ENCODE peak calls at places on chromosomes 11 and 22, in five cellular contexts. U is HFF-Myc, E is brain microvascular endothelial cell, F is HepG2, R is PC-9. J is an unnamed sample.

GRCh38 chr11:17351510-17352176 is at the start of gene NCR3LG1:
- DNase-seq in U (no peak), E (peak), F (peak), R (peak), J (peak)

GRCh38 chr11:61737131-61737530 is 15.3 kb upstream of the MYRF start:
- DNase-seq in U (no peak), E (no peak), F (no peak), R (no peak), J (no peak)

GRCh38 chr22:42994917-42995562 is 19.9 kb downstream of the PACSIN2 start:
- DNase-seq in U (no peak), E (peak), F (peak), R (peak), J (peak)

GRCh38 chr11:7577226-7577882 is 63.6 kb downstream of the PPFIBP2 start:
- DNase-seq in U (no peak), E (no peak), F (no peak), R (no peak), J (no peak)

GRCh38 chr11:2988361-2988762 is 3.8 kb downstream of the NAP1L4 start:
- DNase-seq in U (no peak), E (no peak), F (no peak), R (no peak), J (no peak)

GRCh38 chr11:9888938-9889337 is 225.1 kb downstream of the SWAP70 start:
- DNase-seq in U (no peak), E (no peak), F (no peak), R (no peak), J (no peak)

GRCh38 chr11:83816572-83817187 is 530.5 kb upstream of the CCDC90B start:
- DNase-seq in U (no peak), E (no peak), F (peak), R (no peak), J (no peak)

GRCh38 chr11:66467034-66467659 is 442 bp downstream of the PELI3 start:
- DNase-seq in U (no peak), E (no peak), F (no peak), R (peak), J (peak)

GRCh38 chr11:123299721-123300120 is 104.7 kb upstream of the CLMP start:
- DNase-seq in U (no peak), E (no peak), F (no peak), R (no peak), J (no peak)

GRCh38 chr22:30336752-30337460 is 10.2 kb upstream of the TBC1D10A start:
- DNase-seq in U (no peak), E (no peak), F (no peak), R (no peak), J (no peak)

GRCh38 chr11:68383976-68384501 is 71.6 kb downstream of the LRP5 start:
- DNase-seq in U (no peak), E (peak), F (peak), R (peak), J (peak)

GRCh38 chr11:31799036-31799793 is 11.9 kb downstream of the PAX6 start:
- DNase-seq in U (no peak), E (no peak), F (no peak), R (no peak), J (no peak)

GRCh38 chr11:111355956-111356659 is 23.0 kb downstream of the POU2AF1 start:
- DNase-seq in U (no peak), E (no peak), F (peak), R (no peak), J (no peak)

GRCh38 chr11:107385361-107385982 is 72.2 kb downstream of the CWF19L2 start:
- DNase-seq in U (no peak), E (peak), F (peak), R (peak), J (peak)

GRCh38 chr11:12260731-12261521 is 116.4 kb upstream of the PARVA start:
- DNase-seq in U (no peak), E (no peak), F (no peak), R (no peak), J (no peak)

GRCh38 chr11:68025047-68025446 is 5.4 kb upstream of the NDUFS8 start:
- DNase-seq in U (no peak), E (no peak), F (no peak), R (no peak), J (no peak)

GRCh38 chr22:40036591-40037225 is 42.0 kb downstream of the FAM83F start:
- DNase-seq in U (peak), E (peak), F (peak), R (peak), J (peak)

GRCh38 chr22:41380993-41381328 is 781 bp upstream of the TEF start:
- DNase-seq in U (no peak), E (peak), F (peak), R (no peak), J (no peak)

GRCh38 chr22:48561676-48562075 is 1266.0 kb downstream of the BRD1 start:
- DNase-seq in U (no peak), E (no peak), F (no peak), R (no peak), J (no peak)

GRCh38 chr11:71305041-71305440 is 52.7 kb upstream of the SHANK2 start:
- DNase-seq in U (no peak), E (no peak), F (no peak), R (no peak), J (no peak)

GRCh38 chr11:122189259-122189658 is 73.2 kb upstream of the BLID start:
- DNase-seq in U (peak), E (peak), F (no peak), R (peak), J (peak)

GRCh38 chr22:49286236-49286760 is 541.4 kb downstream of the BRD1 start:
- DNase-seq in U (no peak), E (no peak), F (no peak), R (no peak), J (no peak)

GRCh38 chr11:134341805-134342571 is 10.2 kb downstream of the GLB1L2 start:
- DNase-seq in U (no peak), E (no peak), F (no peak), R (no peak), J (no peak)

GRCh38 chr22:32103648-32104326 is 55.3 kb downstream of the C22orf42 start:
- DNase-seq in U (peak), E (no peak), F (no peak), R (no peak), J (no peak)

GRCh38 chr11:60951909-60952741 is at the start of gene SLC15A3:
- DNase-seq in U (no peak), E (no peak), F (no peak), R (no peak), J (no peak)

GRCh38 chr11:76701701-76702100 is 31.2 kb upstream of the LRRC32 start:
- DNase-seq in U (no peak), E (peak), F (no peak), R (peak), J (no peak)

GRCh38 chr11:77074626-77075221 is 8.0 kb downstream of the CAPN5 start:
- DNase-seq in U (no peak), E (no peak), F (no peak), R (no peak), J (no peak)

GRCh38 chr22:40014661-40015255 is 20.0 kb downstream of the FAM83F start:
- DNase-seq in U (no peak), E (no peak), F (no peak), R (no peak), J (no peak)

GRCh38 chr11:61120865-61121831 is 18.9 kb downstream of the CD5 start:
- DNase-seq in U (no peak), E (no peak), F (no peak), R (peak), J (no peak)

GRCh38 chr11:125956371-125956770 is 10.5 kb downstream of the VSIG10L2 start:
- DNase-seq in U (no peak), E (no peak), F (no peak), R (no peak), J (no peak)

GRCh38 chr11:125959511-125959910 is 13.7 kb downstream of the VSIG10L2 start:
- DNase-seq in U (no peak), E (no peak), F (no peak), R (no peak), J (no peak)

GRCh38 chr11:125957623-125958330 is 11.9 kb downstream of the VSIG10L2 start:
- DNase-seq in U (no peak), E (no peak), F (no peak), R (no peak), J (no peak)

GRCh38 chr11:125960771-125961170 is 14.9 kb downstream of the VSIG10L2 start:
- DNase-seq in U (no peak), E (no peak), F (no peak), R (no peak), J (no peak)

DNA sequence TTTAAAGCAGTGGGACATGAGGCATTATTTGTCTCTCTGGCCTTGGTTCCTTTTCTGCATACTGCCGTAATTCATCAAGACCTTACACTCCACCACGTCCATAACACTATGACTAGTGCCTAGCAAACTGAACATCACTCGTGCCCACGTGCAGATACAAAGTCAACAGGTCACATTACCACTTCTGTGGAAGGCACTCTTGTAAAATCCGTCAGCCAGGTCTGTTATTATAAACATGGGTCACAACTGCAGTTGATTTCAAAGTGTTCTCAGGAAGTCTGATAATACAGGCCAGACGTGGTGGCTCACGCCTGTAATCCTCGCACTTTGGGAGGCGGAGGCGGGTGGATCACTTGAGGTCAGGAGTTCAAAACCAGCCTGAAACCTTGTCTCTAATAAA is 14.1 kb downstream of the VSIG10L2 start:
- DNase-seq in U (no peak), E (no peak), F (no peak), R (no peak), J (no peak)
- TF ChIP-seq CTCF in U (no peak), E (no peak), F (no peak), R (no peak), J (no peak)

GRCh38 chr11:62792193-62792575 is 378 bp upstream of the TMEM223 start:
- DNase-seq in U (no peak), E (no peak), F (no peak), R (no peak), J (no peak)

GRCh38 chr11:62789576-62789975 is 2.2 kb downstream of the TMEM223 start:
- DNase-seq in U (no peak), E (no peak), F (no peak), R (no peak), J (no peak)

GRCh38 chr11:62794201-62794775 is 2.5 kb upstream of the TMEM223 start:
- DNase-seq in U (no peak), E (no peak), F (no peak), R (no peak), J (no peak)

GRCh38 chr11:62788991-62789390 is 1.8 kb downstream of the TMEM179B start:
- DNase-seq in U (no peak), E (no peak), F (no peak), R (no peak), J (no peak)

DNA sequence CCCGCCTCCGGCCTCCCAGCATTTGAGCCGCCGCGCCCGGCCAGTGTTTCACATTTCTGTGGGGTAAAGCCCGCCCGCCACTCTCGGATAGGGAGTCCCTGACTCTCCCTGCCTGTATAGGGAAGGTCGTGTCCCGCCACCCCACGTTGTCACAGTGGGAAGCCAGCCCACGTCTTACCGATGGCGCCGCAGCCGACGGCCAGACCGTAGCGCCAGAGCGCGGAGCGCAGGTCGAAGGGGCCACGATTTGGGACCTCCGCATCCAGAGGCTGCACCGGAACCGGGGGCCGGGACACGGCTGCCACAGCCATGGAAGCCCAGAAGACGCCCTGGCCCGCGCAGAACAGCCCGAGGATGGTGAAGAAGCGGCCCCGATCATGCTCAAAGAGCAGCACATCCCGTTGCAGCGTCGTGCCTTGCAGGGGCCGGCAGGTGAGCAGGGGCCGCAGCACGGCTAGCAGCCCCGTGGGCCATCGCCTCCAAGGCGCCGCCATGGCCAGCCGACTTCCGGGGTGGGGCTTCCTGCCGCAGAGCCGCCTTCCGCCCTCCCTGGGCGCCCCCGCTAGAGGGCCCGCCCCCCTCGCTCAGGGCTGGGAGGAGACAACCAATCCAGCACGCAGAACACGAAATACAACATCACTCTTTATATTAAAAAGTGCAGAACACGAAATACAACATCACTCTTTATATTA is at the start of gene TMEM223:
- DNase-seq in U (no peak), E (peak), F (peak), R (peak), J (peak)
- TF ChIP-seq CTCF in U (no peak), E (peak), F (peak), R (no peak), J (peak)

GRCh38 chr22:29078869-29079207 is 6.0 kb downstream of the KREMEN1 start:
- DNase-seq in U (no peak), E (no peak), F (no peak), R (no peak), J (no peak)
- TF ChIP-seq CTCF in U (no peak), E (no peak), F (no peak), R (no peak), J (no peak)

GRCh38 chr11:20256925-20257324 is 96.7 kb upstream of the DBX1 start:
- DNase-seq in U (no peak), E (no peak), F (no peak), R (no peak), J (no peak)
- TF ChIP-seq CTCF in U (no peak), E (no peak), F (no peak), R (no peak), J (no peak)

GRCh38 chr11:100576044-100577021 is 110.8 kb upstream of the ARHGAP42 start:
- DNase-seq in U (no peak), E (peak), F (peak), R (peak), J (peak)

GRCh38 chr11:100574894-100575769 is 112.0 kb upstream of the ARHGAP42 start:
- DNase-seq in U (no peak), E (no peak), F (peak), R (no peak), J (no peak)

GRCh38 chr11:100573911-100574513 is 113.1 kb upstream of the ARHGAP42 start:
- DNase-seq in U (no peak), E (no peak), F (no peak), R (no peak), J (no peak)

GRCh38 chr11:100581318-100581717 is 105.8 kb upstream of the ARHGAP42 start:
- DNase-seq in U (no peak), E (no peak), F (no peak), R (no peak), J (no peak)

DNA sequence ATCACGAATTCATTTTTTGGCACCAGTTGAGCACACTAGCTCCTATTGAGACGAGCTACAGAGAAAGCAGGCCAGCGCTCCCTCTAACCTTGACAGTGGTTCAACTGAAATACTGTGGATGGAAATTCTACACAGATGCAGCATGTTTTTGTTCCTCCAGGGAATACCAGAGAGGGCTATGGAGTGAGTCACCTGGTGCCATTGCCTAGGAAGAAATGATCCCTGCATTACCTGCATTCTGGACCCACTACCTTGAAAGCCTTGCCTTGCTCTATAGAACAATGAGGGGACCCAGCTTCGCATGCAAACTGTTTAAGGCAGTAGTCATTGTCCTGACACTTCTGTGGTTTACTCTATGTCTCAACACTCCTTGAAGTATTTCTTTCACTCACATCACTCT is 108.1 kb upstream of the ARHGAP42 start:
- DNase-seq in U (no peak), E (peak), F (no peak), R (peak), J (no peak)
- TF ChIP-seq CTCF in U (no peak), E (no peak), F (no peak), R (no peak), J (no peak)

GRCh38 chr22:50641696-50642607 is 14.0 kb upstream of the ARSA start:
- DNase-seq in U (no peak), E (peak), F (peak), R (no peak), J (no peak)
- TF ChIP-seq CTCF in U (peak), E (peak), F (peak), R (no peak), J (no peak)

GRCh38 chr11:90639687-90640086 is 416.8 kb upstream of the CHORDC1 start:
- DNase-seq in U (no peak), E (peak), F (no peak), R (no peak), J (peak)
- TF ChIP-seq CTCF in U (no peak), E (peak), F (no peak), R (peak), J (no peak)

DNA sequence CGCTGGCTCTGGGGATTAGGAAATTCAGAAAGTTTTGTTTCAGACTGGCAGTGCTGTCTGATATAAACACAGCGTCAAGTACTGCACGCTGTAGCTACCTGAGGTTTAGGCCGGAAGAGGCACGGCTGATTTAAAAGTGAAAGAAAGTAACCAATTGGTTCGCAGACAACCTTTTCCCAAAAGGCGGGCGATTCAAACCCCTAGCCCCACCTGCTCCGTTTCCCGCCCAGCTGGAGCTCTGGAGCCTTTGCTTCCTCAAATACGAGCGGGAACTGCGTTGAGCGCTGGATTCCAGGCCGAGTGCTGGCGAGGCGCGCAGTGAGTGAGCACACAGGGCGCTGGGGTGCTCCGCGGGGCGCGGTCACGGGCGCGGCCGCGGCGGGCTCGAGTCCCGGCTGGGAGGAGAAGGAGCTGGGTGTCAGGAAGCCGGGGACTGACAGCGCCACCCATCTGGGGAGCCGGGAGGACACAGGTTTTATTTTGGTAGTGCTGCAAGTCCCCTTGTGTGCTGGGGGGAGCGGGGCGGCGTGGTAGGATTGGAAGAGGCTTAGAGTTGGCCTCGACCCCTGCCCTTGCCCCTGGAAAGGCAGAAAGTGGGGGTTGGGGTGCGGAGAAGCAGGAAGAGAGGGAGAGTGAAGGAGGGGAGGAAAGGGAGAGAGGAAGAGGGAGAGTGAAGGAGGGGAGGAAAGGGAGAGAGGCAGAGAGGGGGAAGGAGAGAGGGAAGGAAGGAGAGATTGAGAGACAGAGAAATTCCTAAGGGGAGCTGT is 2.1 kb downstream of the FAM111A start:
- DNase-seq in U (peak), E (peak), F (no peak), R (peak), J (peak)
- TF ChIP-seq CTCF in U (peak), E (peak), F (no peak), R (no peak), J (no peak)

GRCh38 chr11:48109046-48109666 is 107.5 kb upstream of the OR4B1 start:
- DNase-seq in U (no peak), E (no peak), F (peak), R (no peak), J (no peak)
- TF ChIP-seq CTCF in U (peak), E (peak), F (peak), R (no peak), J (peak)